ENCODE peak calls at places on chromosomes 4 and X, in six cellular contexts. One of them, this sample, is unnamed.
A peak's percentile ranks its signal among the peaks of the same experiment; 100 is the strongest.

GRCh38 chr4:7842384-7843279 is 97.0 kb downstream of the AFAP1 start:
- DNase-seq in IMR-90: peak; percentile 99
- DNase-seq in WERI-Rb-1: no peak
- DNase-seq in astrocyte: peak; percentile 100
- DNase-seq in ovary: peak; percentile 68
- DNase-seq in heart left ventricle: peak; percentile 65
- DNase-seq in this sample: no peak

GRCh38 chrX:132171478-132171877 is 43.7 kb upstream of the FRMD7 start:
- DNase-seq in astrocyte: no peak
- DNase-seq in WERI-Rb-1: no peak
- DNase-seq in heart left ventricle: no peak
- DNase-seq in ovary: no peak
- DNase-seq in IMR-90: peak; percentile 0
- DNase-seq in this sample: peak; percentile 43

GRCh38 chr4:2042207-2042946 is 16.8 kb upstream of the NAT8L start:
- DNase-seq in IMR-90: no peak
- DNase-seq in heart left ventricle: no peak
- DNase-seq in ovary: no peak
- DNase-seq in astrocyte: no peak
- DNase-seq in WERI-Rb-1: peak; percentile 43
- DNase-seq in this sample: peak; percentile 46

GRCh38 chrX:122641826-122642225 is 542.3 kb upstream of the GRIA3 start:
- DNase-seq in astrocyte: no peak
- DNase-seq in WERI-Rb-1: no peak
- DNase-seq in ovary: no peak
- DNase-seq in IMR-90: no peak
- DNase-seq in heart left ventricle: no peak
- DNase-seq in this sample: no peak

GRCh38 chr4:98430708-98431403 is 169.7 kb downstream of the RAP1GDS1 start:
- DNase-seq in heart left ventricle: no peak
- DNase-seq in ovary: no peak
- DNase-seq in astrocyte: peak; percentile 98
- DNase-seq in IMR-90: peak; percentile 96
- DNase-seq in WERI-Rb-1: no peak
- DNase-seq in this sample: no peak

GRCh38 chr4:124974163-124974562 is 261.6 kb upstream of the ANKRD50 start:
- DNase-seq in ovary: no peak
- DNase-seq in WERI-Rb-1: no peak
- DNase-seq in astrocyte: no peak
- DNase-seq in heart left ventricle: no peak
- DNase-seq in IMR-90: no peak
- DNase-seq in this sample: no peak

GRCh38 chrX:118347131-118347530 is 1.2 kb downstream of the WDR44 start:
- DNase-seq in IMR-90: peak; percentile 69
- DNase-seq in astrocyte: peak; percentile 67
- DNase-seq in ovary: no peak
- DNase-seq in WERI-Rb-1: no peak
- DNase-seq in heart left ventricle: no peak
- DNase-seq in this sample: no peak

GRCh38 chr4:87353592-87353991 is 30.9 kb upstream of the HSD17B13 start:
- DNase-seq in IMR-90: peak; percentile 48
- DNase-seq in ovary: no peak
- DNase-seq in astrocyte: no peak
- DNase-seq in heart left ventricle: peak; percentile 48
- DNase-seq in WERI-Rb-1: peak; percentile 46
- DNase-seq in this sample: no peak

GRCh38 chrX:119604778-119605177 is 1.4 kb downstream of the NKRF start:
- DNase-seq in heart left ventricle: no peak
- DNase-seq in ovary: no peak
- DNase-seq in astrocyte: no peak
- DNase-seq in WERI-Rb-1: no peak
- DNase-seq in IMR-90: no peak
- DNase-seq in this sample: no peak

GRCh38 chr4:105092356-105092755 is 54.3 kb upstream of the TET2 start:
- DNase-seq in ovary: no peak
- DNase-seq in WERI-Rb-1: no peak
- DNase-seq in heart left ventricle: no peak
- DNase-seq in IMR-90: peak; percentile 85
- DNase-seq in astrocyte: peak; percentile 88
- DNase-seq in this sample: no peak

GRCh38 chrX:40543661-40544328 is 37.0 kb upstream of the ATP6AP2 start:
- DNase-seq in WERI-Rb-1: peak; percentile 25
- DNase-seq in astrocyte: peak; percentile 39
- DNase-seq in IMR-90: peak; percentile 71
- DNase-seq in ovary: no peak
- DNase-seq in heart left ventricle: no peak
- DNase-seq in this sample: no peak

GRCh38 chr4:60611762-60612496 is 588.2 kb upstream of the ADGRL3 start:
- DNase-seq in WERI-Rb-1: no peak
- DNase-seq in ovary: no peak
- DNase-seq in heart left ventricle: no peak
- DNase-seq in astrocyte: peak; percentile 23
- DNase-seq in IMR-90: peak; percentile 24
- DNase-seq in this sample: no peak

GRCh38 chrX:29478336-29479069 is 736.9 kb upstream of the MAGEB2 start:
- DNase-seq in heart left ventricle: no peak
- DNase-seq in astrocyte: peak; percentile 12
- DNase-seq in ovary: no peak
- DNase-seq in WERI-Rb-1: peak; percentile 39
- DNase-seq in IMR-90: peak; percentile 26
- DNase-seq in this sample: peak; percentile 42

GRCh38 chr4:6165766-6166165 is 34.6 kb downstream of the JAKMIP1 start:
- DNase-seq in heart left ventricle: no peak
- DNase-seq in astrocyte: no peak
- DNase-seq in IMR-90: no peak
- DNase-seq in ovary: no peak
- DNase-seq in WERI-Rb-1: no peak
- DNase-seq in this sample: no peak

GRCh38 chr4:183444953-183445543 is 612 bp downstream of the CDKN2AIP start:
- DNase-seq in ovary: no peak
- DNase-seq in astrocyte: no peak
- DNase-seq in heart left ventricle: peak; percentile 52
- DNase-seq in IMR-90: no peak
- DNase-seq in WERI-Rb-1: peak; percentile 61
- DNase-seq in this sample: peak; percentile 60

GRCh38 chrX:111483876-111484275 is 27.6 kb upstream of the SERTM2 start:
- DNase-seq in WERI-Rb-1: no peak
- DNase-seq in heart left ventricle: no peak
- DNase-seq in ovary: no peak
- DNase-seq in IMR-90: no peak
- DNase-seq in astrocyte: no peak
- DNase-seq in this sample: no peak

GRCh38 chr4:71595576-71596108 is 188.2 kb downstream of the GC start:
- DNase-seq in IMR-90: no peak
- DNase-seq in ovary: no peak
- DNase-seq in heart left ventricle: no peak
- DNase-seq in WERI-Rb-1: no peak
- DNase-seq in astrocyte: no peak
- DNase-seq in this sample: no peak

GRCh38 chr4:128986019-128986418 is 107.3 kb downstream of the SCLT1 start:
- DNase-seq in astrocyte: no peak
- DNase-seq in WERI-Rb-1: no peak
- DNase-seq in ovary: no peak
- DNase-seq in IMR-90: no peak
- DNase-seq in heart left ventricle: no peak
- DNase-seq in this sample: no peak

GRCh38 chrX:11665144-11666040 is at the start of gene ARHGAP6:
- DNase-seq in IMR-90: peak; percentile 20
- DNase-seq in heart left ventricle: peak; percentile 28
- DNase-seq in ovary: peak; percentile 46
- DNase-seq in WERI-Rb-1: peak; percentile 9
- DNase-seq in astrocyte: peak; percentile 40
- DNase-seq in this sample: peak; percentile 44

GRCh38 chrX:68897546-68897945 is 68.7 kb downstream of the EFNB1 start:
- DNase-seq in astrocyte: no peak
- DNase-seq in WERI-Rb-1: no peak
- DNase-seq in ovary: no peak
- DNase-seq in IMR-90: no peak
- DNase-seq in heart left ventricle: no peak
- DNase-seq in this sample: no peak

GRCh38 chr4:120922390-120923200 is at the start of gene PRDM5:
- DNase-seq in heart left ventricle: peak; percentile 71
- DNase-seq in astrocyte: peak; percentile 42
- DNase-seq in WERI-Rb-1: peak; percentile 77
- DNase-seq in IMR-90: peak; percentile 40
- DNase-seq in ovary: peak; percentile 81
- DNase-seq in this sample: peak; percentile 57

GRCh38 chr4:55736605-55737183 is 82.9 kb upstream of the EXOC1L start:
- DNase-seq in IMR-90: peak; percentile 3
- DNase-seq in WERI-Rb-1: no peak
- DNase-seq in heart left ventricle: no peak
- DNase-seq in astrocyte: no peak
- DNase-seq in ovary: no peak
- DNase-seq in this sample: no peak

GRCh38 chrX:119238557-119238956 is 2.5 kb downstream of the PGRMC1 start:
- DNase-seq in IMR-90: peak; percentile 39
- DNase-seq in astrocyte: peak; percentile 13
- DNase-seq in heart left ventricle: no peak
- DNase-seq in WERI-Rb-1: no peak
- DNase-seq in ovary: no peak
- DNase-seq in this sample: no peak

GRCh38 chrX:11363069-11363594 is 69.9 kb downstream of the AMELX start:
- DNase-seq in WERI-Rb-1: no peak
- DNase-seq in ovary: no peak
- DNase-seq in heart left ventricle: peak; percentile 7
- DNase-seq in IMR-90: no peak
- DNase-seq in astrocyte: no peak
- DNase-seq in this sample: no peak

DNA sequence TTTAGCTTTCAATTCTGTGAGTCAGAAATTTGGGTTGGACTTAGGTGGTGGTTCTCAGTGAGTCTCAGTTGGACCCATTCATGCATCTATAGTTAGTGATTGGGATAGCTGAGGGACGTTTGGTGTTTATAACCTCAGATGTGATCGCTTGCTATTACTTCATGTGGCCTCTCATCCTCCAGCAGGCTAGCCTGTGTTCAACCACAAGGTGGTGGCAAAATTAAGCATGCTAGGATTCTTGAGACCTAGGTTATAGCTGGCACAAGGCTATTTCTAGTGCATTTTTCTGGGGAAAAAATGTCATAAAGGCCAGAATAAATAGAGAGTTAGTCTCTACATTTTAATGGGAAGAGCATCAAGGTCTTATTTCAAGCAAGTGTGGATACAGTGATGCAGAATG is 10.9 kb upstream of the GRPR start:
- DNase-seq in WERI-Rb-1: no peak
- DNase-seq in ovary: no peak
- DNase-seq in astrocyte: no peak
- DNase-seq in heart left ventricle: no peak
- DNase-seq in IMR-90: no peak
- DNase-seq in this sample: no peak
- TF ChIP-seq CTCF in WERI-Rb-1: no peak
- TF ChIP-seq CTCF in ovary: no peak
- TF ChIP-seq CTCF in astrocyte: no peak
- TF ChIP-seq CTCF in heart left ventricle: no peak
- TF ChIP-seq CTCF in IMR-90: peak; percentile 24
- TF ChIP-seq CTCF in this sample: no peak

GRCh38 chr4:122500852-122501501 is 44.5 kb upstream of the IL2 start:
- DNase-seq in WERI-Rb-1: no peak
- DNase-seq in IMR-90: no peak
- DNase-seq in ovary: no peak
- DNase-seq in heart left ventricle: no peak
- DNase-seq in astrocyte: peak; percentile 61
- DNase-seq in this sample: no peak
- H3K4me3 ChIP-seq in WERI-Rb-1: no peak overlapping the region
- H3K4me3 ChIP-seq in IMR-90: no peak overlapping the region
- H3K4me3 ChIP-seq in ovary: no peak overlapping the region
- H3K4me3 ChIP-seq in heart left ventricle: no peak overlapping the region
- H3K4me3 ChIP-seq in astrocyte: no peak overlapping the region
- H3K4me3 ChIP-seq in this sample: no peak overlapping the region

DNA sequence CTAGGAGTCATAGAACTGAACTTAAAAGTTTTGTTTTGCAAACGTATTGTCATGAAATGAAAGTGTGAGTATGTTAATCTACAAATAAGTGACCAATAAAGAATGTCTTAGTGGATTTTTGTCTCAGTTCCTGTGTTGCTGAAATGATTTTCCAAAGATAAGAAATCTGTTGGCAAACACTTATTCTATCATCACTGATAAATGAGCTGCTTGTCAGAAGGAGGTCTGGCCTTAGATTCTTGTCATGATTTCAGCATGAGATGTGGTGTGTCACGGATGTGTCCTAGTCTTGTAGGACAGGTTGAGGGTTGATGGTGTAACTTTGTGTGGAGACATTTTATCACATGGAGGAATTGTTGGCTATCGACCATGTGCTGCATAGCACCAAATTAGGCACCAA is 31.9 kb upstream of the LIMCH1 start:
- DNase-seq in WERI-Rb-1: no peak
- DNase-seq in ovary: no peak
- DNase-seq in IMR-90: peak; percentile 13
- DNase-seq in astrocyte: peak; percentile 86
- DNase-seq in heart left ventricle: no peak
- DNase-seq in this sample: no peak
- H3K27ac ChIP-seq in WERI-Rb-1: no peak overlapping the region
- H3K27ac ChIP-seq in ovary: no peak overlapping the region
- H3K27ac ChIP-seq in IMR-90: no peak overlapping the region
- H3K27ac ChIP-seq in astrocyte: no peak overlapping the region
- H3K27ac ChIP-seq in heart left ventricle: no peak overlapping the region
- H3K27ac ChIP-seq in this sample: no peak overlapping the region

GRCh38 chr4:185209031-185209851 is at the start of gene SNX25:
- DNase-seq in heart left ventricle: peak; percentile 89
- DNase-seq in WERI-Rb-1: peak; percentile 91
- DNase-seq in ovary: peak; percentile 76
- DNase-seq in IMR-90: peak; percentile 65
- DNase-seq in astrocyte: peak; percentile 54
- DNase-seq in this sample: peak; percentile 94
- TF ChIP-seq CTCF in heart left ventricle: peak; percentile 44
- TF ChIP-seq CTCF in WERI-Rb-1: no peak
- TF ChIP-seq CTCF in ovary: no peak
- TF ChIP-seq CTCF in IMR-90: peak; percentile 23
- TF ChIP-seq CTCF in astrocyte: no peak
- TF ChIP-seq CTCF in this sample: peak; percentile 29

GRCh38 chr4:151426513-151426912 is 17.5 kb downstream of the FHIP1A start:
- DNase-seq in astrocyte: no peak
- DNase-seq in ovary: no peak
- DNase-seq in WERI-Rb-1: no peak
- DNase-seq in IMR-90: no peak
- DNase-seq in heart left ventricle: no peak
- DNase-seq in this sample: no peak
- H3K4me3 ChIP-seq in astrocyte: no peak overlapping the region
- H3K4me3 ChIP-seq in ovary: no peak overlapping the region
- H3K4me3 ChIP-seq in WERI-Rb-1: no peak overlapping the region
- H3K4me3 ChIP-seq in IMR-90: no peak overlapping the region
- H3K4me3 ChIP-seq in heart left ventricle: no peak overlapping the region
- H3K4me3 ChIP-seq in this sample: no peak overlapping the region

This sample was measured in right lobe of liver.